ENCODE peak calls at places on chromosome 16, in seven cellular contexts. C is IMR-90, M is body of pancreas, P is heart left ventricle, D is endothelial cell of umbilical vein, A is A549, Z is stomach. V is an unnamed sample. For H3K9me3, the result is how much of the 10 kb centered on the place peaks cover.

GRCh38 chr16:65032397-65032796 is 89.5 kb downstream of the CDH11 start:
- DNase-seq in C (peak), M (no peak), P (no peak), D (no peak), A (no peak), Z (no peak), V (no peak)

GRCh38 chr16:85517154-85517553 is 96.0 kb upstream of the GSE1 start:
- DNase-seq in C (no peak), M (no peak), P (no peak), D (no peak), A (no peak), Z (no peak), V (no peak)

GRCh38 chr16:1331712-1332617 is 1.5 kb upstream of the BAIAP3 start:
- DNase-seq in C (peak), M (peak), P (peak), D (peak), A (peak), Z (peak), V (peak)

GRCh38 chr16:78751601-78752000 is 652.1 kb downstream of the WWOX start:
- DNase-seq in C (no peak), M (no peak), P (no peak), D (no peak), A (no peak), Z (no peak), V (no peak)

GRCh38 chr16:71360378-71360777 is 1.9 kb downstream of the CALB2 start:
- DNase-seq in C (peak), M (no peak), P (no peak), D (peak), A (peak), Z (no peak), V (no peak)

GRCh38 chr16:8126313-8126712 is 464.0 kb downstream of the TMEM114 start:
- DNase-seq in C (no peak), M (no peak), P (no peak), D (no peak), A (no peak), Z (no peak), V (no peak)

GRCh38 chr16:66070140-66070887 is 296.2 kb upstream of the CDH5 start:
- DNase-seq in C (peak), M (peak), P (peak), D (no peak), A (no peak), Z (peak), V (peak)

GRCh38 chr16:15509593-15510520 is 75.5 kb downstream of the BMERB1 start:
- DNase-seq in C (peak), M (no peak), P (no peak), D (no peak), A (no peak), Z (no peak), V (no peak)

GRCh38 chr16:64459402-64459801 is 662.5 kb downstream of the CDH11 start:
- DNase-seq in C (no peak), M (no peak), P (no peak), D (no peak), A (no peak), Z (no peak), V (no peak)

GRCh38 chr16:71919033-71919432 is 23.7 kb downstream of the IST1 start:
- DNase-seq in C (no peak), M (no peak), P (no peak), D (no peak), A (no peak), Z (no peak), V (no peak)

GRCh38 chr16:13036600-13036999 is 135.2 kb downstream of the SHISA9 start:
- DNase-seq in C (peak), M (peak), P (peak), D (peak), A (peak), Z (peak), V (peak)

GRCh38 chr16:89436362-89436761 is 54.0 kb downstream of the ANKRD11 start:
- DNase-seq in C (no peak), M (no peak), P (no peak), D (no peak), A (no peak), Z (no peak), V (no peak)

GRCh38 chr16:15874745-15875314 is 13.6 kb downstream of the CEP20 start:
- DNase-seq in C (peak), M (peak), P (peak), D (peak), A (peak), Z (peak), V (peak)

GRCh38 chr16:77961811-77962210 is 60.5 kb upstream of the CLEC3A start:
- DNase-seq in C (peak), M (no peak), P (no peak), D (no peak), A (no peak), Z (no peak), V (no peak)

GRCh38 chr16:57257455-57258070 is 12.5 kb downstream of the ARL2BP start:
- DNase-seq in C (no peak), M (peak), P (no peak), D (no peak), A (no peak), Z (peak), V (no peak)

GRCh38 chr16:89449726-89450335 is 40.5 kb downstream of the ANKRD11 start:
- DNase-seq in C (peak), M (no peak), P (no peak), D (peak), A (no peak), Z (no peak), V (peak)

GRCh38 chr16:17555176-17555575 is 84.4 kb upstream of the XYLT1 start:
- DNase-seq in C (peak), M (no peak), P (no peak), D (no peak), A (no peak), Z (no peak), V (no peak)

GRCh38 chr16:66036162-66036561 is 330.3 kb upstream of the CDH5 start:
- DNase-seq in C (peak), M (no peak), P (peak), D (no peak), A (no peak), Z (no peak), V (no peak)

GRCh38 chr16:54936979-54937672 is 6.5 kb downstream of the IRX5 start:
- DNase-seq in C (no peak), M (no peak), P (no peak), D (peak), A (peak), Z (no peak), V (no peak)

DNA sequence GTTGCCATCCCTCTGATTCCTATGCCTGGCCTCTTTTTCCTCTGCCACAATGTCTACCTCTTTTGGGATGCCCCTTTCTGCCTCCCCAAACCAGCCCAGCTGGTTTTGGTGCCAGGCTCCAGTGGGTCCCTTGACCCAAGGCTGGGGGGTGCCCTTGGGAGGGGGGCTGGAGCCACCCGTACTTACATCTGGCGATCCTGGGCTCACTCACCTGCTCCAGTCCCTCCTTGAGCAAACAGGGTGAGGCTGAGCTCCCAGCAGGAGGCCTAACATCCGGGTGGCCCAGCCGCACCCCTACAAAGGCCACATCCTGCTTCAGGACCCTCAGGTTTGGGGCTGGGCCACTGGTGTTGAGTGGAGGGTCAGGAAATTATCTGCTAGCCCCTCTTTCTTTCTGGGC is 1.2 kb downstream of the ERN2 start:
- DNase-seq in C (no peak), M (no peak), P (no peak), D (no peak), A (no peak), Z (peak), V (no peak)
- TF ChIP-seq POLR2A in C (no peak), M (no peak), P (no peak), D (no peak), A (no peak), Z (no peak), V (no peak)

DNA sequence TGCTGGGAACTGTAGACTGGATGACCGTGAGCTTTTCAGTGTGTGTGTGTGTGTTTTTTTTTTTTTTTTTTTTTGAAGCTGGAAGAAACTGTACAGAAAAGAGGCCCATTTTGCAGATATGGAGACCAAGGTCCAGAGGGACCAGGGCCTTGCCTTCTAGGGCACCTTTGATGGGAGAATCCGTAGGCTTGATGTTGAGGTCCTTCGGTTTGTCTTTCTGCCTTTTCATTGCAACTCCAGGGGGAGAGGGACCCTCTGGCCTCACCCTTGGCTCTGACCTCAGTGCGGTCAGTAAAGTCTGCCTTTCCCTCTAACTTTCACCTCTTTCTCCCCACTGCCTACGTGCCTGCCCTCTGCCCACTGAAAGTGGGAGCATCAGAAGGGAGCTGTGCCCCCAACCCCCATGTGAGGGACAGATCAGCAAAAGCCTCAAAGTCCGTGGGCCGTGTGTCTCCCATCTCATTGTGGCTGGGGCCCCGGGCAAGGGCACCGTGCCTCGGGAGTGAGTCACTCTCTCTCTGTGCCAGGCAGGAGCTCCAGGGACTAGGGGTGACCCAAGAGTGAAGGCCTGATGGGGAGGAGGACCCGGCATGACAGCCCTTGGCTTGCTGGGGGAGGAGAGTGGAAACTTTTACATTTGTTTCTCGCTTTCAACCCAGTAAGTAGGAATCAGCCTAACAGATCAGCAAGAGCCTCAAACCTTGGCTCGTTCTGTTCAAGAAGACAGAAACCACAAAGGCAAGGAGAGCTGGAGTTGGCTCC is 123.6 kb downstream of the CMIP start:
- DNase-seq in C (peak), M (no peak), P (no peak), D (peak), A (peak), Z (peak), V (no peak)
- H3K27ac ChIP-seq in C (peak), M (no peak), P (no peak), D (no peak), A (peak), Z (peak), V (no peak)

DNA sequence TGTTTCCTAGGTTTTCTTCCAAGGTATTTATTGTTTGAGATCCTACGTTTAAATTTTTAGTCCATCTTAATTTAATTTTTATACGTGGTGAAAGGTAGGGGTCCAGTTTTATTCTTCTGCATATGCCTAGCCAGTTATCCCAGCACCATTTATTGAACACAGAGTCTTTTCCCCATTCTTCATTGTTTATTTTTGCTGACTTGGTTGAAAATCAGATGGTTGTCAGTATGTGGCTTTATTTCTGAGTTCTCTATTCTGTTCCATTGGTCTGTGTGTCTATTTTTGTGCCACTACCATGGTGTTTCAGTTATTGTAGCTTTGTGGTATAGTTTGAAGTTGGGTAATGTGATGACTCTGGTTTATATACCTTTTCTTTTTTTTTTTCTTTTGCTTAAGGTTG is 753.0 kb upstream of the GOT2 start:
- DNase-seq in C (no peak), M (no peak), P (no peak), D (no peak), A (no peak), Z (no peak), V (no peak)
- H3K9me3 ChIP-seq in C (under half), M (under half), P (under half), D (under half), A (under half), Z (under half), V (under half)

DNA sequence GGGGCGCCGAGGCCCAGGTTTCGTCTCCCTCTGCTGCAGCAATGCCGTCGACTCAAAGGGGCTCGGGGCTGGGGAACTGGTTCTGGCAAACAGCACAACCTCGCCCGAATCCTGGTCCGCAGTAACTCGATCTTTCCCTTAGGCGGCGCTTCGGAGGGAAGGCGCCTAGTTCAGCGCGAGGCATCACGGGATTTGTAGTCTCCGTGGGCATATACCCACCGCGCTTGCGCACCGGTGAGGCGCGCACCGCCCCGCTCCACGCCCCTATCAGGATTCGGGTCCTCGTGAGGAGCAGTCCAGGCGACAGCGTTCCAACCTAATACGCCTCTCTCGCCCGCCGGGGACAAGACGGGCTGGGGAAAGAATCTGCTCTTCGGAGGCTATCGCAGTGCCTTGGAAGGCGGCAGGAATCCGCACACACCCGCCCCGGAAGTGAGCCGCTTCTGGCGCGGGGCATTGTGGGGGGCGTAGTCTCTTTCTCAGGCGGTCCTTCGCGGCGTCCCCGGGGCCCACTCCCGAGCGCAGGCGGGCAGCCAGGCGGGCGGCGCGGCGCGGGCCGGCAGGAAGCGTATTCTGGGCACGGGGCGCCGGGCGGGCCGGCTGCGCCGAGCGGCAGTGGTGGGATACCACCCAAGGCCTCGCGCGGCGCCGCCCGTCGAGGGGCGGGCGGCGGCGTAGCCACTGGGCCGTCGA is at the start of gene THAP11:
- DNase-seq in C (peak), M (peak), P (peak), D (peak), A (peak), Z (peak), V (peak)
- TF ChIP-seq POLR2A in C (peak), M (peak), P (peak), D (peak), A (peak), Z (no peak), V (peak)

DNA sequence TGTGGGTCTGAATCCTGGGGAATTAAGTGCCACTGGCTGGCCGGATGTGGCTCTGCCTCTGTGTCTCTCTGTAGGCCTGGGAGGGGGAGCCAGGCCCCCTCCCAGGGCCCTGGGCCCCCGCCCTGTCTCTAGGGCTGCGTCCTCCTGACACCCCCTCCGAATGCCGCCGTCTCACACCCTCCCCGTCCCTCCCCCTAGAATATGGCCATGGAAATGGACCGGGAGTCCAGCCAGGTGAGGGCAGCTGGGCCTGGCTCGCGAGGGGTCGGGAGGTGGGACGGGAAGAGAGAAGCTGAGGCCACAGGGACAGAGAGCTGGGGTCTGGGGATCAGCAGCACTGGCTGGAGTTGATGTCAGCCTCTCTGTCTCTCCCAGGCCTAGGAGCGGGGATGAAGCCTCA is 16.1 kb upstream of the PKMYT1 start:
- DNase-seq in C (no peak), M (no peak), P (no peak), D (no peak), A (no peak), Z (no peak), V (no peak)
- H3K27ac ChIP-seq in C (no peak), M (no peak), P (no peak), D (no peak), A (no peak), Z (no peak), V (no peak)

GRCh38 chr16:35908942-35909341 is 2449.5 kb downstream of the TP53TG3F start:
- DNase-seq in C (no peak), M (no peak), P (no peak), D (no peak), A (no peak), Z (no peak), V (no peak)

GRCh38 chr16:35908152-35908551 is 2448.7 kb downstream of the TP53TG3F start:
- DNase-seq in C (no peak), M (no peak), P (no peak), D (no peak), A (no peak), Z (no peak), V (no peak)

GRCh38 chr16:35910409-35910808 is 2451.0 kb downstream of the TP53TG3F start:
- DNase-seq in C (no peak), M (no peak), P (no peak), D (no peak), A (no peak), Z (no peak), V (no peak)

GRCh38 chr16:35911899-35912298 is 2452.5 kb downstream of the TP53TG3F start:
- DNase-seq in C (no peak), M (no peak), P (no peak), D (no peak), A (no peak), Z (no peak), V (no peak)

GRCh38 chr16:35909351-35909954 is 2450.0 kb downstream of the TP53TG3F start:
- DNase-seq in C (no peak), M (no peak), P (no peak), D (no peak), A (no peak), Z (no peak), V (no peak)
- H3K9me3 ChIP-seq in C (under half), M (under half), P (under half), D (under half), A (under half), Z (under half), V (under half)

GRCh38 chr16:47806309-47806847 is 345.2 kb downstream of the PHKB start:
- DNase-seq in C (no peak), M (no peak), P (no peak), D (no peak), A (no peak), Z (no peak), V (no peak)
- TF ChIP-seq POLR2A in C (no peak), M (no peak), P (no peak), D (no peak), A (no peak), Z (no peak), V (no peak)

DNA sequence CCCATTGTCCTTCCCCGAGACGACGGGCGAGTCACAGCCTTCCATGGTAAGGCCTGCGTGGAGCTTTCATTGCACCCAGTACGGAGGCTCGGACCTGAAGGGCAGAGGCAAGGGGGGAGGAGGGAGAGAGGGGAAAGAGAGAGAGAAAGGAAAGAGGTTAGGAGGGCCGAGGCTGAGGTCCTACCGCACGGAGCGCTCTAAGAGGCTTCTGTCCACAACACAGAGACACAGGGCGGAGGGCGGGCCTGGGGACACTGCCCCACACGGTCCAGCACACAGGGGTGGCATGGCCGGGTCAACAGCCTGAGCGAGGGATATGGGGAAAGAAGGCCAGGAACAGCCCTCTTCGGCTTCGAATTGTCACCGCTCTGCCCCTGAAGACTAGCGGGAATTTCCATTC is 87.8 kb downstream of the ZFHX3 start:
- DNase-seq in C (no peak), M (no peak), P (no peak), D (no peak), A (no peak), Z (no peak), V (no peak)
- H3K27ac ChIP-seq in C (no peak), M (no peak), P (no peak), D (no peak), A (no peak), Z (no peak), V (no peak)